ENCODE peak calls at places on chromosomes 4 and X, in nine cellular contexts. J is SHP77; R is mesenchymal stem cell; Q is activated CD8-positive, alpha-beta memory T cell treated with anti-CD3 and anti-CD28 coated beads for 48 hours; S is mucosa of gallbladder; G is left ventricle myocardium inferior; C is fibroblast of gingiva; N is CD8-positive, alpha-beta memory T cell; T is GM06990. V is an unnamed sample.

GRCh38 chr4:110196206-110196870 is 2.1 kb downstream of the ELOVL6 start:
- DNase-seq in J (peak), R (peak), Q (peak), S (peak), G (peak), C (no peak), N (peak), T (peak), V (no peak)

GRCh38 chr4:185513489-185514181 is 21.7 kb downstream of the PDLIM3 start:
- DNase-seq in J (no peak), R (peak), Q (no peak), S (no peak), G (no peak), C (no peak), N (no peak), T (peak), V (peak)

GRCh38 chrX:18449271-18449670 is 23.9 kb downstream of the CDKL5 start:
- DNase-seq in J (no peak), R (no peak), Q (no peak), S (no peak), G (no peak), C (no peak), N (no peak), T (no peak), V (no peak)

GRCh38 chr4:8506373-8507250 is 66.0 kb downstream of the TRMT44 start:
- DNase-seq in J (no peak), R (peak), Q (no peak), S (peak), G (peak), C (no peak), N (no peak), T (no peak), V (no peak)

GRCh38 chr4:20890752-20891151 is 190.5 kb downstream of the PACRGL start:
- DNase-seq in J (no peak), R (peak), Q (no peak), S (no peak), G (no peak), C (no peak), N (no peak), T (no peak), V (no peak)

GRCh38 chr4:24195976-24196736 is 306.3 kb upstream of the PPARGC1A start:
- DNase-seq in J (peak), R (no peak), Q (no peak), S (no peak), G (no peak), C (no peak), N (no peak), T (no peak), V (no peak)

GRCh38 chrX:30153881-30154260 is 61.5 kb upstream of the MAGEB2 start:
- DNase-seq in J (no peak), R (peak), Q (no peak), S (no peak), G (no peak), C (peak), N (no peak), T (no peak), V (no peak)

GRCh38 chr4:19026281-19026680 is 1004.7 kb upstream of the LCORL start:
- DNase-seq in J (no peak), R (no peak), Q (no peak), S (no peak), G (no peak), C (no peak), N (no peak), T (no peak), V (no peak)

GRCh38 chrX:118058924-118059323 is 57.7 kb downstream of the KLHL13 start:
- DNase-seq in J (no peak), R (no peak), Q (no peak), S (no peak), G (no peak), C (no peak), N (no peak), T (no peak), V (no peak)

GRCh38 chr4:24589448-24589847 is 5.1 kb upstream of the DHX15 start:
- DNase-seq in J (no peak), R (no peak), Q (no peak), S (no peak), G (no peak), C (no peak), N (no peak), T (peak), V (no peak)

GRCh38 chr4:38119663-38120374 is 159.6 kb downstream of the PTTG2 start:
- DNase-seq in J (no peak), R (peak), Q (no peak), S (no peak), G (no peak), C (peak), N (no peak), T (no peak), V (no peak)

GRCh38 chr4:94442251-94442650 is 9.5 kb upstream of the PDLIM5 start:
- DNase-seq in J (no peak), R (no peak), Q (no peak), S (no peak), G (no peak), C (peak), N (no peak), T (no peak), V (no peak)

GRCh38 chrX:30538271-30538670 is 39.3 kb downstream of the TASL start:
- DNase-seq in J (no peak), R (no peak), Q (no peak), S (no peak), G (no peak), C (no peak), N (no peak), T (no peak), V (no peak)

GRCh38 chr4:69951602-69952001 is 13.9 kb downstream of the CSN2 start:
- DNase-seq in J (no peak), R (no peak), Q (no peak), S (no peak), G (no peak), C (no peak), N (no peak), T (no peak), V (no peak)

GRCh38 chr4:67158669-67159068 is 386.6 kb downstream of the CENPC start:
- DNase-seq in J (no peak), R (no peak), Q (no peak), S (no peak), G (no peak), C (no peak), N (no peak), T (no peak), V (no peak)

GRCh38 chr4:47071863-47072441 is 40.6 kb downstream of the GABRB1 start:
- DNase-seq in J (no peak), R (peak), Q (no peak), S (no peak), G (no peak), C (no peak), N (no peak), T (no peak), V (no peak)

GRCh38 chrX:21840199-21840557 is 761 bp downstream of the MBTPS2 start:
- DNase-seq in J (no peak), R (no peak), Q (no peak), S (no peak), G (no peak), C (no peak), N (no peak), T (no peak), V (no peak)

GRCh38 chrX:45447995-45448394 is 247.3 kb upstream of the DIPK2B start:
- DNase-seq in J (no peak), R (no peak), Q (no peak), S (no peak), G (no peak), C (no peak), N (no peak), T (no peak), V (no peak)

GRCh38 chr4:83305187-83305586 is 20.6 kb upstream of the COQ2 start:
- DNase-seq in J (no peak), R (no peak), Q (no peak), S (no peak), G (no peak), C (no peak), N (no peak), T (no peak), V (no peak)

GRCh38 chr4:122458625-122459024 is 2.1 kb upstream of the IL2 start:
- DNase-seq in J (no peak), R (peak), Q (no peak), S (no peak), G (no peak), C (no peak), N (peak), T (peak), V (no peak)

GRCh38 chr4:120753854-120754253 is 168.7 kb downstream of the PRDM5 start:
- DNase-seq in J (peak), R (no peak), Q (no peak), S (no peak), G (no peak), C (no peak), N (no peak), T (no peak), V (no peak)

GRCh38 chr4:151540728-151541437 is 131.9 kb downstream of the FHIP1A start:
- DNase-seq in J (no peak), R (peak), Q (no peak), S (peak), G (no peak), C (peak), N (no peak), T (no peak), V (no peak)

GRCh38 chrX:39930777-39931553 is 166.8 kb downstream of the BCOR start:
- DNase-seq in J (no peak), R (no peak), Q (no peak), S (no peak), G (no peak), C (no peak), N (no peak), T (no peak), V (no peak)

GRCh38 chrX:152817082-152817744 is 13.3 kb downstream of the CETN2 start:
- DNase-seq in J (peak), R (peak), Q (no peak), S (no peak), G (no peak), C (peak), N (no peak), T (no peak), V (no peak)

GRCh38 chr4:113623274-113623894 is 138.2 kb downstream of the CAMK2D start:
- DNase-seq in J (no peak), R (no peak), Q (no peak), S (no peak), G (no peak), C (no peak), N (no peak), T (no peak), V (no peak)

GRCh38 chr4:176123710-176124407 is 58.2 kb downstream of the WDR17 start:
- DNase-seq in J (peak), R (peak), Q (no peak), S (no peak), G (no peak), C (peak), N (no peak), T (peak), V (peak)

GRCh38 chr4:80361329-80361900 is 25.9 kb downstream of the CFAP299 start:
- DNase-seq in J (no peak), R (peak), Q (no peak), S (no peak), G (no peak), C (peak), N (no peak), T (no peak), V (no peak)

GRCh38 chrX:133610056-133610455 is 194.8 kb upstream of the GPC4 start:
- DNase-seq in J (no peak), R (no peak), Q (no peak), S (no peak), G (no peak), C (no peak), N (no peak), T (no peak), V (no peak)

GRCh38 chr4:37754410-37755185 is 68.4 kb upstream of the RELL1 start:
- DNase-seq in J (no peak), R (no peak), Q (no peak), S (no peak), G (no peak), C (no peak), N (no peak), T (no peak), V (no peak)

GRCh38 chr4:42512226-42512625 is 114.9 kb downstream of the SHISA3 start:
- DNase-seq in J (no peak), R (no peak), Q (no peak), S (no peak), G (no peak), C (no peak), N (no peak), T (no peak), V (no peak)

GRCh38 chr4:20194079-20195013 is 57.4 kb upstream of the SLIT2 start:
- DNase-seq in J (no peak), R (peak), Q (no peak), S (no peak), G (no peak), C (peak), N (no peak), T (no peak), V (no peak)

GRCh38 chr4:88759039-88759631 is 61.5 kb upstream of the NAP1L5 start:
- DNase-seq in J (no peak), R (peak), Q (no peak), S (no peak), G (no peak), C (peak), N (no peak), T (no peak), V (no peak)

V was measured in GM12878.